ENCODE peak calls at places on chromosomes 1 and 21, in four cellular contexts. R is hepatocyte, X is colonic mucosa, E is psoas muscle. P is an unnamed sample. For H3K9me3, the result is how much of the 10 kb centered on the place peaks cover.

GRCh38 chr1:41641483-41641829 is 157.0 kb upstream of the EDN2 start:
- DNase-seq in R (no peak), X (no peak), E (no peak), P (no peak)

GRCh38 chr1:86352096-86352495 is 44.0 kb downstream of the ODF2L start:
- DNase-seq in R (no peak), X (no peak), E (no peak), P (no peak)

GRCh38 chr1:101198842-101199636 is 37.8 kb upstream of the S1PR1 start:
- DNase-seq in R (no peak), X (no peak), E (no peak), P (no peak)

GRCh38 chr1:38076455-38076854 is 29.9 kb upstream of the POU3F1 start:
- DNase-seq in R (no peak), X (no peak), E (no peak), P (no peak)

GRCh38 chr1:200767326-200767725 is 28.6 kb downstream of the CAMSAP2 start:
- DNase-seq in R (no peak), X (no peak), E (no peak), P (no peak)

GRCh38 chr1:5425304-5425703 is 566.9 kb downstream of the NPHP4 start:
- DNase-seq in R (no peak), X (no peak), E (no peak), P (no peak)

GRCh38 chr1:145983959-145984830 is 12.2 kb downstream of the TXNIP start:
- DNase-seq in R (no peak), X (no peak), E (peak), P (peak)

GRCh38 chr1:199684686-199685273 is 342.7 kb upstream of the NR5A2 start:
- DNase-seq in R (peak), X (peak), E (no peak), P (no peak)

GRCh38 chr1:54884135-54884586 is 2.8 kb downstream of the DHCR24 start:
- DNase-seq in R (no peak), X (no peak), E (no peak), P (no peak)

GRCh38 chr1:118944133-118944532 is 44.0 kb downstream of the TBX15 start:
- DNase-seq in R (no peak), X (no peak), E (no peak), P (no peak)

GRCh38 chr1:184973308-184974085 is 811 bp downstream of the NIBAN1 start:
- DNase-seq in R (peak), X (peak), E (peak), P (no peak)

GRCh38 chr1:1631793-1632420 is at the start of gene MMP23B:
- DNase-seq in R (peak), X (no peak), E (peak), P (no peak)

GRCh38 chr1:145847827-145848226 is 2.4 kb downstream of the NUDT17 start:
- DNase-seq in R (no peak), X (no peak), E (no peak), P (no peak)

GRCh38 chr21:45525910-45526306 is 16.3 kb downstream of the SLC19A1 start:
- DNase-seq in R (no peak), X (no peak), E (peak), P (peak)

GRCh38 chr1:16386454-16387113 is 19.5 kb downstream of the SZRD1 start:
- DNase-seq in R (no peak), X (no peak), E (peak), P (no peak)

GRCh38 chr1:89519779-89520358 is 4.8 kb upstream of the LRRC8B start:
- DNase-seq in R (peak), X (no peak), E (no peak), P (no peak)

GRCh38 chr1:36151845-36152203 is 2.5 kb upstream of the TRAPPC3 start:
- DNase-seq in R (no peak), X (peak), E (peak), P (no peak)

GRCh38 chr1:87392241-87393192 is 63.8 kb downstream of the LMO4 start:
- DNase-seq in R (peak), X (peak), E (no peak), P (peak)

GRCh38 chr21:44523567-44524181 is 16.3 kb downstream of the KRTAP10-1 start:
- DNase-seq in R (no peak), X (no peak), E (no peak), P (no peak)

GRCh38 chr1:26744075-26744958 is 43.4 kb upstream of the PIGV start:
- DNase-seq in R (peak), X (peak), E (peak), P (peak)

GRCh38 chr21:39523930-39524329 is 72.2 kb downstream of the SH3BGR start:
- DNase-seq in R (no peak), X (no peak), E (no peak), P (no peak)

GRCh38 chr1:167136191-167136614 is 42.3 kb downstream of the STYXL2 start:
- DNase-seq in R (peak), X (peak), E (peak), P (peak)

GRCh38 chr1:203055983-203056382 is 29.7 kb downstream of the PPFIA4 start:
- DNase-seq in R (no peak), X (no peak), E (peak), P (no peak)

GRCh38 chr1:203052556-203053059 is 26.3 kb downstream of the PPFIA4 start:
- DNase-seq in R (no peak), X (no peak), E (no peak), P (no peak)

GRCh38 chr1:203054184-203054583 is 27.9 kb downstream of the PPFIA4 start:
- DNase-seq in R (no peak), X (no peak), E (peak), P (no peak)

GRCh38 chr1:203056516-203056915 is 29.3 kb downstream of the MYOG start:
- DNase-seq in R (no peak), X (no peak), E (peak), P (no peak)

GRCh38 chr1:203055166-203055799 is 29.0 kb downstream of the PPFIA4 start:
- DNase-seq in R (no peak), X (no peak), E (peak), P (no peak)
- H3K4me3 ChIP-seq in R (no peak), X (no peak), E (no peak), P (no peak)

DNA sequence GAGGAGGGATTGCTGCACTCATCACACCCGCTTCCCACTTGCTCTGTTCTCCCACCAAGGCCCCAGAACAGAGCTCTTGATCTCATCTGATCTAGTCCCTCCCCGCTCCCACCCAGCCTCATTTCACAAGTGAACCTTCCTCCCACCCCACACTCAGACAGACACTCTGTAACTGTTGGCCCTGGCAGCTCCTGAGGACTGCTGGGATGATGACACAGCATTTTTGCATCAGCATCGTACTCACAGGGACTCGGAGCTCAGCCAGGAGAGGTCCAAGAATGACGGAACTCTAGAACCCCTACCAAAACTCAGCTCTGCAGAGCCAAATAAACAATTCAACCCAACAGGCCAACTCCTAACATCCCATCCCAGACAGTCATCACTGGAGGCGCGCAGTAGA is 11.2 kb upstream of the ZNF124 start:
- DNase-seq in R (no peak), X (no peak), E (no peak), P (no peak)
- H3K9me3 ChIP-seq in R (under half), X (under half), E (under half), P (under half)

GRCh38 chr1:33410091-33410701 is 20.7 kb downstream of the PHC2 start:
- DNase-seq in R (no peak), X (no peak), E (no peak), P (no peak)
- H3K4me3 ChIP-seq in R (no peak), X (no peak), E (no peak), P (no peak)

GRCh38 chr1:4216231-4216630 is 316.2 kb upstream of the C1orf174 start:
- DNase-seq in R (no peak), X (no peak), E (no peak), P (no peak)
- H3K9me3 ChIP-seq in R (under half), X (under half), E (under half), P (under half)

GRCh38 chr1:152328801-152329391 is 3.9 kb upstream of the FLG start:
- DNase-seq in R (no peak), X (no peak), E (no peak), P (no peak)

GRCh38 chr1:152325111-152325510 is at the start of gene FLG:
- DNase-seq in R (no peak), X (no peak), E (no peak), P (no peak)
- H3K4me3 ChIP-seq in R (no peak), X (no peak), E (no peak), P (no peak)